ENCODE peak calls at places on chromosomes 11 and 22, in six cellular contexts. M is H1; I is RWPE2; V is activated naive CD4-positive, alpha-beta T cell; D is fibroblast of lung; H is GM23338. L is an unnamed sample.

GRCh38 chr22:19629331-19629719 is 85.0 kb upstream of the SEPTIN5 start:
- DNase-seq in M (no peak), I (no peak), V (no peak), D (no peak), H (no peak), L (no peak)

GRCh38 chr11:108906329-108906728 is 241.5 kb downstream of the DDX10 start:
- DNase-seq in M (no peak), I (no peak), V (no peak), D (peak; percentile 70), H (no peak), L (peak; percentile 34)

GRCh38 chr11:92269021-92269420 is 44.4 kb downstream of the FAT3 start:
- DNase-seq in M (no peak), I (no peak), V (no peak), D (peak; percentile 84), H (peak; percentile 62), L (peak; percentile 4)

GRCh38 chr11:35600439-35600838 is 17.8 kb upstream of the FJX1 start:
- DNase-seq in M (no peak), I (no peak), V (no peak), D (no peak), H (no peak), L (no peak)

GRCh38 chr11:38005597-38005996 is 1407.6 kb upstream of the RAG2 start:
- DNase-seq in M (no peak), I (no peak), V (no peak), D (peak; percentile 74), H (no peak), L (no peak)

GRCh38 chr11:103892603-103893002 is 143.8 kb upstream of the DDI1 start:
- DNase-seq in M (no peak), I (no peak), V (no peak), D (peak; percentile 85), H (no peak), L (no peak)

GRCh38 chr22:45750626-45751025 is 79.0 kb downstream of the ATXN10 start:
- DNase-seq in M (no peak), I (no peak), V (no peak), D (no peak), H (no peak), L (no peak)

GRCh38 chr11:32420937-32421532 is 14.3 kb downstream of the WT1 start:
- DNase-seq in M (no peak), I (no peak), V (no peak), D (peak; percentile 11), H (no peak), L (no peak)

GRCh38 chr11:133163463-133164419 is 368.6 kb downstream of the OPCML start:
- DNase-seq in M (no peak), I (no peak), V (no peak), D (peak; percentile 25), H (peak; percentile 86), L (peak; percentile 51)

GRCh38 chr11:27770576-27770975 is 70.3 kb upstream of the BDNF start:
- DNase-seq in M (no peak), I (peak; percentile 60), V (no peak), D (peak; percentile 48), H (no peak), L (no peak)

GRCh38 chr11:79209540-79210266 is 231.1 kb downstream of the TENM4 start:
- DNase-seq in M (no peak), I (no peak), V (no peak), D (no peak), H (no peak), L (no peak)

GRCh38 chr11:43367382-43368178 is 8.9 kb downstream of the TTC17 start:
- DNase-seq in M (no peak), I (no peak), V (no peak), D (peak; percentile 21), H (no peak), L (no peak)

L was measured in HepG2.